ENCODE peak calls at places on chromosomes 1 and 21, in four cellular contexts. L is EL, Y is NCI-H1048, O is OCI-M1. Z is an unnamed sample.

GRCh38 chr1:26064591-26064990 is 2.8 kb downstream of the TRIM63 start:
- DNase-seq in L (no peak), Y (no peak), O (no peak), Z (no peak)

GRCh38 chr1:185534806-185535205 is 199.4 kb upstream of the HMCN1 start:
- DNase-seq in L (no peak), Y (no peak), O (no peak), Z (no peak)

GRCh38 chr1:4371849-4372248 is 282.6 kb upstream of the AJAP1 start:
- DNase-seq in L (no peak), Y (no peak), O (no peak), Z (no peak)

GRCh38 chr1:182374101-182374834 is 17.3 kb downstream of the GLUL start:
- DNase-seq in L (no peak), Y (no peak), O (no peak), Z (no peak)

GRCh38 chr21:41477641-41478318 is 30.2 kb downstream of the TMPRSS2 start:
- DNase-seq in L (no peak), Y (no peak), O (peak; percentile 10), Z (peak; percentile 71)

GRCh38 chr1:193654951-193655705 is 468.7 kb upstream of the B3GALT2 start:
- DNase-seq in L (peak; percentile 25), Y (no peak), O (peak; percentile 23), Z (peak; percentile 9)

GRCh38 chr1:230191079-230191478 is 124.0 kb downstream of the GALNT2 start:
- DNase-seq in L (peak; percentile 67), Y (no peak), O (peak; percentile 95), Z (no peak)

GRCh38 chr1:183306317-183307042 is 111.7 kb downstream of the NMNAT2 start:
- DNase-seq in L (no peak), Y (no peak), O (no peak), Z (no peak)

GRCh38 chr1:109873278-109874175 is 37.1 kb upstream of the CSF1 start:
- DNase-seq in L (no peak), Y (no peak), O (no peak), Z (peak; percentile 54)

GRCh38 chr21:43890042-43890441 is 25.0 kb downstream of the AGPAT3 start:
- DNase-seq in L (no peak), Y (no peak), O (no peak), Z (no peak)

GRCh38 chr1:16019580-16020277 is 1.9 kb upstream of the HSPB7 start:
- DNase-seq in L (peak; percentile 40), Y (no peak), O (no peak), Z (peak; percentile 35)

GRCh38 chr1:163401211-163401610 is 79.5 kb downstream of the NUF2 start:
- DNase-seq in L (no peak), Y (no peak), O (no peak), Z (no peak)

GRCh38 chr1:31703431-31704260 is at the start of gene COL16A1:
- DNase-seq in L (peak; percentile 53), Y (no peak), O (no peak), Z (no peak)

GRCh38 chr21:25999935-26000582 is 170.5 kb downstream of the APP start:
- DNase-seq in L (no peak), Y (no peak), O (no peak), Z (no peak)

GRCh38 chr1:160405331-160405877 is 5.0 kb downstream of the VANGL2 start:
- DNase-seq in L (no peak), Y (no peak), O (no peak), Z (no peak)